ENCODE peak calls at places on chromosomes 5 and 9, in four cellular contexts. One of them, this sample, is unnamed.

GRCh38 chr5:38323645-38324295 is 65.4 kb downstream of the EGFLAM start:
- DNase-seq in GM10248: no peak
- DNase-seq in hypothalamus: no peak
- DNase-seq in iris pigment epithelial cell: peak
- DNase-seq in this sample: no peak

GRCh38 chr9:9764821-9765220 is 848.0 kb downstream of the PTPRD start:
- DNase-seq in iris pigment epithelial cell: no peak
- DNase-seq in hypothalamus: no peak
- DNase-seq in GM10248: no peak
- DNase-seq in this sample: no peak

GRCh38 chr9:84898188-84898587 is 228.7 kb downstream of the NTRK2 start:
- DNase-seq in hypothalamus: no peak
- DNase-seq in GM10248: no peak
- DNase-seq in iris pigment epithelial cell: no peak
- DNase-seq in this sample: no peak

GRCh38 chr9:125440411-125440810 is 178.8 kb downstream of the GAPVD1 start:
- DNase-seq in hypothalamus: no peak
- DNase-seq in iris pigment epithelial cell: no peak
- DNase-seq in GM10248: no peak
- DNase-seq in this sample: no peak

GRCh38 chr5:150502106-150502505 is 5.8 kb upstream of the NDST1 start:
- DNase-seq in hypothalamus: no peak
- DNase-seq in iris pigment epithelial cell: no peak
- DNase-seq in GM10248: no peak
- DNase-seq in this sample: no peak

GRCh38 chr5:64330728-64331231 is 165.1 kb downstream of the RNF180 start:
- DNase-seq in iris pigment epithelial cell: no peak
- DNase-seq in hypothalamus: no peak
- DNase-seq in GM10248: no peak
- DNase-seq in this sample: no peak

GRCh38 chr9:97986466-97986865 is 3.3 kb downstream of the ANP32B start:
- DNase-seq in hypothalamus: no peak
- DNase-seq in GM10248: no peak
- DNase-seq in iris pigment epithelial cell: no peak
- DNase-seq in this sample: no peak

GRCh38 chr5:59863777-59864176 is 29.7 kb downstream of the PDE4D start:
- DNase-seq in iris pigment epithelial cell: peak
- DNase-seq in hypothalamus: no peak
- DNase-seq in GM10248: no peak
- DNase-seq in this sample: no peak

GRCh38 chr9:34396276-34397214 is 19.8 kb upstream of the MYORG start:
- DNase-seq in GM10248: no peak
- DNase-seq in hypothalamus: no peak
- DNase-seq in iris pigment epithelial cell: no peak
- DNase-seq in this sample: no peak

GRCh38 chr9:6184749-6185645 is 30.6 kb upstream of the IL33 start:
- DNase-seq in hypothalamus: no peak
- DNase-seq in GM10248: peak
- DNase-seq in iris pigment epithelial cell: peak
- DNase-seq in this sample: no peak

GRCh38 chr9:125752070-125752628 is 5.0 kb downstream of the PBX3 start:
- DNase-seq in GM10248: no peak
- DNase-seq in iris pigment epithelial cell: no peak
- DNase-seq in hypothalamus: no peak
- DNase-seq in this sample: no peak

GRCh38 chr5:107519900-107520354 is 150.8 kb downstream of the EFNA5 start:
- DNase-seq in iris pigment epithelial cell: no peak
- DNase-seq in hypothalamus: no peak
- DNase-seq in GM10248: no peak
- DNase-seq in this sample: no peak

GRCh38 chr9:125999504-125999881 is 252.3 kb downstream of the PBX3 start:
- DNase-seq in hypothalamus: no peak
- DNase-seq in GM10248: no peak
- DNase-seq in iris pigment epithelial cell: no peak
- DNase-seq in this sample: no peak

GRCh38 chr5:176532795-176533194 is 4.4 kb downstream of the RNF44 start:
- DNase-seq in GM10248: no peak
- DNase-seq in hypothalamus: no peak
- DNase-seq in iris pigment epithelial cell: no peak
- DNase-seq in this sample: no peak

GRCh38 chr5:77776606-77777206 is 567 bp upstream of the TBCA start:
- DNase-seq in hypothalamus: no peak
- DNase-seq in iris pigment epithelial cell: peak
- DNase-seq in GM10248: no peak
- DNase-seq in this sample: no peak

GRCh38 chr5:124599048-124599973 is 147.1 kb downstream of the ZNF608 start:
- DNase-seq in iris pigment epithelial cell: peak
- DNase-seq in GM10248: no peak
- DNase-seq in hypothalamus: no peak
- DNase-seq in this sample: no peak

GRCh38 chr5:159805021-159805420 is 111.3 kb upstream of the ADRA1B start:
- DNase-seq in hypothalamus: no peak
- DNase-seq in GM10248: no peak
- DNase-seq in iris pigment epithelial cell: no peak
- DNase-seq in this sample: no peak

GRCh38 chr9:86807577-86807976 is 139.7 kb downstream of the GAS1 start:
- DNase-seq in GM10248: no peak
- DNase-seq in hypothalamus: no peak
- DNase-seq in iris pigment epithelial cell: peak
- DNase-seq in this sample: no peak

GRCh38 chr9:121999556-121999955 is 93.6 kb downstream of the TTLL11 start:
- DNase-seq in GM10248: no peak
- DNase-seq in hypothalamus: no peak
- DNase-seq in iris pigment epithelial cell: no peak
- DNase-seq in this sample: no peak

GRCh38 chr9:8570776-8571175 is 771.2 kb upstream of the DMAC1 start:
- DNase-seq in iris pigment epithelial cell: no peak
- DNase-seq in GM10248: no peak
- DNase-seq in hypothalamus: no peak
- DNase-seq in this sample: no peak

GRCh38 chr5:34957857-34958690 is 28.7 kb downstream of the DNAJC21 start:
- DNase-seq in iris pigment epithelial cell: peak
- DNase-seq in GM10248: peak
- DNase-seq in hypothalamus: no peak
- DNase-seq in this sample: no peak

GRCh38 chr5:112849912-112850311 is 11.2 kb upstream of the SRP19 start:
- DNase-seq in hypothalamus: no peak
- DNase-seq in iris pigment epithelial cell: no peak
- DNase-seq in GM10248: no peak
- DNase-seq in this sample: no peak

GRCh38 chr9:81771606-81772005 is 82.3 kb upstream of the TLE1 start:
- DNase-seq in hypothalamus: no peak
- DNase-seq in GM10248: no peak
- DNase-seq in iris pigment epithelial cell: peak
- DNase-seq in this sample: no peak

GRCh38 chr5:39178856-39179255 is 40.5 kb downstream of the FYB1 start:
- DNase-seq in GM10248: no peak
- DNase-seq in iris pigment epithelial cell: no peak
- DNase-seq in hypothalamus: no peak
- DNase-seq in this sample: no peak

GRCh38 chr9:69885474-69885929 is 64.9 kb downstream of the CFAP95 start:
- DNase-seq in iris pigment epithelial cell: peak
- DNase-seq in hypothalamus: no peak
- DNase-seq in GM10248: no peak
- DNase-seq in this sample: no peak

GRCh38 chr5:179803651-179804598 is 2.7 kb downstream of the MGAT4B start:
- DNase-seq in hypothalamus: no peak
- DNase-seq in GM10248: no peak
- DNase-seq in iris pigment epithelial cell: no peak
- DNase-seq in this sample: no peak

GRCh38 chr5:77640577-77641396 is 2.3 kb upstream of the OTP start:
- DNase-seq in hypothalamus: no peak
- DNase-seq in GM10248: no peak
- DNase-seq in iris pigment epithelial cell: no peak
- DNase-seq in this sample: no peak

GRCh38 chr9:126663661-126664072 is 49.9 kb downstream of the LMX1B start:
- DNase-seq in hypothalamus: no peak
- DNase-seq in GM10248: no peak
- DNase-seq in iris pigment epithelial cell: no peak
- DNase-seq in this sample: no peak

GRCh38 chr9:86072393-86073016 is 26.9 kb downstream of the GOLM1 start:
- DNase-seq in GM10248: no peak
- DNase-seq in hypothalamus: no peak
- DNase-seq in iris pigment epithelial cell: peak
- DNase-seq in this sample: no peak

GRCh38 chr9:132514821-132515220 is 67.6 kb upstream of the BARHL1 start:
- DNase-seq in hypothalamus: no peak
- DNase-seq in GM10248: no peak
- DNase-seq in iris pigment epithelial cell: no peak
- DNase-seq in this sample: no peak

GRCh38 chr5:30809907-30810306 is 383.6 kb upstream of the CDH6 start:
- DNase-seq in iris pigment epithelial cell: no peak
- DNase-seq in hypothalamus: no peak
- DNase-seq in GM10248: no peak
- DNase-seq in this sample: no peak

GRCh38 chr9:99024959-99025358 is 80.0 kb upstream of the TGFBR1 start:
- DNase-seq in iris pigment epithelial cell: peak
- DNase-seq in hypothalamus: no peak
- DNase-seq in GM10248: no peak
- DNase-seq in this sample: no peak

GRCh38 chr9:10366171-10366779 is 246.5 kb downstream of the PTPRD start:
- DNase-seq in GM10248: peak
- DNase-seq in hypothalamus: no peak
- DNase-seq in iris pigment epithelial cell: peak
- DNase-seq in this sample: no peak

GRCh38 chr5:84480873-84481637 is 96.4 kb upstream of the EDIL3 start:
- DNase-seq in iris pigment epithelial cell: no peak
- DNase-seq in hypothalamus: no peak
- DNase-seq in GM10248: no peak
- DNase-seq in this sample: no peak

GRCh38 chr5:176579323-176579722 is 30.2 kb downstream of the CDHR2 start:
- DNase-seq in GM10248: no peak
- DNase-seq in iris pigment epithelial cell: no peak
- DNase-seq in hypothalamus: no peak
- DNase-seq in this sample: no peak

GRCh38 chr9:35930990-35931389 is 21.7 kb downstream of the SPAAR start:
- DNase-seq in iris pigment epithelial cell: no peak
- DNase-seq in hypothalamus: no peak
- DNase-seq in GM10248: no peak
- DNase-seq in this sample: no peak